ENCODE peak calls at places on chromosomes 3 and 15, in seven cellular contexts. One of them, this sample, is unnamed.
A peak's percentile ranks its signal among the peaks of the same experiment; 100 is the strongest.

GRCh38 chr3:63814300-63814699 is 4.8 kb upstream of the C3orf49 start:
- DNase-seq in keratinocyte: no peak
- DNase-seq in A673: no peak
- DNase-seq in A549: no peak
- DNase-seq in spleen: no peak
- DNase-seq in cardiac muscle cell: no peak
- DNase-seq in PC-3: no peak
- DNase-seq in this sample: no peak

GRCh38 chr3:106401666-106402319 is 533.0 kb upstream of the CBLB start:
- DNase-seq in spleen: no peak
- DNase-seq in cardiac muscle cell: no peak
- DNase-seq in keratinocyte: no peak
- DNase-seq in PC-3: peak; percentile 48
- DNase-seq in A673: no peak
- DNase-seq in A549: no peak
- DNase-seq in this sample: no peak

GRCh38 chr3:113873814-113874526 is 35.4 kb downstream of the GRAMD1C start:
- DNase-seq in spleen: no peak
- DNase-seq in keratinocyte: no peak
- DNase-seq in cardiac muscle cell: no peak
- DNase-seq in A549: no peak
- DNase-seq in A673: no peak
- DNase-seq in PC-3: no peak
- DNase-seq in this sample: no peak

GRCh38 chr3:155313303-155313702 is 19.8 kb upstream of the STRIT1 start:
- DNase-seq in PC-3: peak; percentile 69
- DNase-seq in A673: no peak
- DNase-seq in A549: no peak
- DNase-seq in keratinocyte: no peak
- DNase-seq in spleen: no peak
- DNase-seq in cardiac muscle cell: no peak
- DNase-seq in this sample: no peak

GRCh38 chr3:172087827-172088580 is 48.6 kb downstream of the FNDC3B start:
- DNase-seq in spleen: no peak
- DNase-seq in keratinocyte: no peak
- DNase-seq in PC-3: no peak
- DNase-seq in A673: no peak
- DNase-seq in A549: no peak
- DNase-seq in cardiac muscle cell: no peak
- DNase-seq in this sample: no peak

GRCh38 chr15:77013786-77014136 is 18.8 kb downstream of the PSTPIP1 start:
- DNase-seq in A673: no peak
- DNase-seq in keratinocyte: no peak
- DNase-seq in spleen: peak; percentile 90
- DNase-seq in PC-3: peak; percentile 12
- DNase-seq in cardiac muscle cell: no peak
- DNase-seq in A549: no peak
- DNase-seq in this sample: no peak

GRCh38 chr3:178750639-178751038 is 214.4 kb downstream of the KCNMB2 start:
- DNase-seq in PC-3: no peak
- DNase-seq in keratinocyte: no peak
- DNase-seq in A673: no peak
- DNase-seq in spleen: no peak
- DNase-seq in A549: no peak
- DNase-seq in cardiac muscle cell: no peak
- DNase-seq in this sample: no peak

GRCh38 chr15:65312400-65312916 is 8.0 kb downstream of the RNU5B-1 start:
- DNase-seq in cardiac muscle cell: no peak
- DNase-seq in spleen: peak; percentile 28
- DNase-seq in A673: no peak
- DNase-seq in PC-3: no peak
- DNase-seq in A549: no peak
- DNase-seq in keratinocyte: no peak
- DNase-seq in this sample: no peak

GRCh38 chr15:77508541-77509505 is 88.1 kb downstream of the HMG20A start:
- DNase-seq in spleen: peak; percentile 31
- DNase-seq in cardiac muscle cell: no peak
- DNase-seq in A673: no peak
- DNase-seq in A549: no peak
- DNase-seq in PC-3: no peak
- DNase-seq in keratinocyte: no peak
- DNase-seq in this sample: no peak

GRCh38 chr3:127745656-127746399 is 73.1 kb downstream of the ABTB1 start:
- DNase-seq in spleen: peak; percentile 69
- DNase-seq in PC-3: no peak
- DNase-seq in keratinocyte: no peak
- DNase-seq in cardiac muscle cell: no peak
- DNase-seq in A673: no peak
- DNase-seq in A549: no peak
- DNase-seq in this sample: no peak

GRCh38 chr15:31295660-31296059 is 31.0 kb upstream of the KLF13 start:
- DNase-seq in PC-3: no peak
- DNase-seq in A673: no peak
- DNase-seq in spleen: peak; percentile 64
- DNase-seq in keratinocyte: no peak
- DNase-seq in A549: no peak
- DNase-seq in cardiac muscle cell: no peak
- DNase-seq in this sample: no peak

GRCh38 chr3:71356272-71356671 is 227.3 kb downstream of the FOXP1 start:
- DNase-seq in spleen: no peak
- DNase-seq in cardiac muscle cell: no peak
- DNase-seq in keratinocyte: no peak
- DNase-seq in A673: no peak
- DNase-seq in PC-3: no peak
- DNase-seq in A549: no peak
- DNase-seq in this sample: no peak

GRCh38 chr3:193831495-193832455 is 238.8 kb downstream of the OPA1 start:
- DNase-seq in spleen: no peak
- DNase-seq in cardiac muscle cell: no peak
- DNase-seq in PC-3: no peak
- DNase-seq in A673: no peak
- DNase-seq in A549: no peak
- DNase-seq in keratinocyte: peak; percentile 76
- DNase-seq in this sample: no peak

GRCh38 chr3:14803101-14803980 is 15.4 kb upstream of the FGD5 start:
- DNase-seq in keratinocyte: no peak
- DNase-seq in PC-3: peak; percentile 48
- DNase-seq in A673: no peak
- DNase-seq in cardiac muscle cell: no peak
- DNase-seq in A549: peak; percentile 68
- DNase-seq in spleen: peak; percentile 71
- DNase-seq in this sample: no peak

GRCh38 chr15:27541581-27541980 is 557.5 kb downstream of the OCA2 start:
- DNase-seq in A673: no peak
- DNase-seq in cardiac muscle cell: no peak
- DNase-seq in keratinocyte: no peak
- DNase-seq in A549: no peak
- DNase-seq in spleen: no peak
- DNase-seq in PC-3: no peak
- DNase-seq in this sample: no peak

GRCh38 chr3:194518652-194519051 is 31.9 kb upstream of the ATP13A3 start:
- DNase-seq in A673: no peak
- DNase-seq in keratinocyte: no peak
- DNase-seq in cardiac muscle cell: no peak
- DNase-seq in PC-3: no peak
- DNase-seq in spleen: no peak
- DNase-seq in A549: no peak
- DNase-seq in this sample: no peak

GRCh38 chr3:59607628-59608027 is 557.8 kb upstream of the CFAP20DC start:
- DNase-seq in PC-3: peak; percentile 14
- DNase-seq in cardiac muscle cell: peak; percentile 19
- DNase-seq in keratinocyte: no peak
- DNase-seq in A673: no peak
- DNase-seq in A549: peak; percentile 6
- DNase-seq in spleen: no peak
- DNase-seq in this sample: no peak

GRCh38 chr15:31079519-31079918 is 22.0 kb downstream of the TRPM1 start:
- DNase-seq in spleen: no peak
- DNase-seq in keratinocyte: peak; percentile 23
- DNase-seq in cardiac muscle cell: no peak
- DNase-seq in A549: no peak
- DNase-seq in A673: no peak
- DNase-seq in PC-3: peak; percentile 32
- DNase-seq in this sample: no peak

GRCh38 chr3:12158387-12159226 is at the start of gene TIMP4:
- DNase-seq in PC-3: peak; percentile 27
- DNase-seq in A673: peak; percentile 50
- DNase-seq in A549: peak; percentile 80
- DNase-seq in spleen: peak; percentile 74
- DNase-seq in cardiac muscle cell: no peak
- DNase-seq in keratinocyte: no peak
- DNase-seq in this sample: no peak

GRCh38 chr3:153577059-153577736 is 415.2 kb downstream of the RAP2B start:
- DNase-seq in keratinocyte: no peak
- DNase-seq in A673: no peak
- DNase-seq in cardiac muscle cell: no peak
- DNase-seq in PC-3: no peak
- DNase-seq in A549: no peak
- DNase-seq in spleen: no peak
- DNase-seq in this sample: no peak

GRCh38 chr3:42498791-42499477 is 3.5 kb upstream of the VIPR1 start:
- DNase-seq in cardiac muscle cell: no peak
- DNase-seq in PC-3: no peak
- DNase-seq in keratinocyte: no peak
- DNase-seq in spleen: peak; percentile 51
- DNase-seq in A673: no peak
- DNase-seq in A549: no peak
- DNase-seq in this sample: no peak

GRCh38 chr3:115876860-115877646 is 253.7 kb downstream of the GAP43 start:
- DNase-seq in PC-3: peak; percentile 38
- DNase-seq in keratinocyte: no peak
- DNase-seq in A549: no peak
- DNase-seq in A673: peak; percentile 48
- DNase-seq in spleen: no peak
- DNase-seq in cardiac muscle cell: no peak
- DNase-seq in this sample: no peak

GRCh38 chr15:78228356-78228996 is 5.9 kb downstream of the ACSBG1 start:
- DNase-seq in PC-3: no peak
- DNase-seq in spleen: peak; percentile 47
- DNase-seq in A673: no peak
- DNase-seq in keratinocyte: no peak
- DNase-seq in A549: no peak
- DNase-seq in cardiac muscle cell: no peak
- DNase-seq in this sample: no peak

GRCh38 chr3:143295201-143296080 is 175.9 kb downstream of the CHST2 start:
- DNase-seq in A549: no peak
- DNase-seq in keratinocyte: no peak
- DNase-seq in cardiac muscle cell: no peak
- DNase-seq in spleen: no peak
- DNase-seq in A673: no peak
- DNase-seq in PC-3: no peak
- DNase-seq in this sample: no peak

GRCh38 chr3:52037291-52037690 is 19.1 kb downstream of the DUSP7 start:
- DNase-seq in spleen: no peak
- DNase-seq in PC-3: no peak
- DNase-seq in keratinocyte: no peak
- DNase-seq in cardiac muscle cell: no peak
- DNase-seq in A549: no peak
- DNase-seq in A673: no peak
- DNase-seq in this sample: no peak

GRCh38 chr15:61232266-61232665 is 3.2 kb upstream of the RORA start:
- DNase-seq in A549: no peak
- DNase-seq in PC-3: no peak
- DNase-seq in cardiac muscle cell: no peak
- DNase-seq in spleen: no peak
- DNase-seq in A673: no peak
- DNase-seq in keratinocyte: no peak
- DNase-seq in this sample: no peak

GRCh38 chr15:61226313-61227250 is 2.5 kb downstream of the RORA start:
- DNase-seq in A549: no peak
- DNase-seq in A673: no peak
- DNase-seq in cardiac muscle cell: no peak
- DNase-seq in spleen: no peak
- DNase-seq in keratinocyte: no peak
- DNase-seq in PC-3: no peak
- DNase-seq in this sample: no peak

GRCh38 chr15:61227269-61228024 is 1.7 kb downstream of the RORA start:
- DNase-seq in keratinocyte: no peak
- DNase-seq in A673: peak; percentile 59
- DNase-seq in spleen: no peak
- DNase-seq in cardiac muscle cell: peak; percentile 27
- DNase-seq in PC-3: peak; percentile 55
- DNase-seq in A549: peak; percentile 10
- DNase-seq in this sample: peak; percentile 52

GRCh38 chr15:61228025-61228901 is 839 bp downstream of the RORA start:
- DNase-seq in PC-3: peak; percentile 10
- DNase-seq in spleen: no peak
- DNase-seq in A673: peak; percentile 25
- DNase-seq in A549: peak; percentile 19
- DNase-seq in keratinocyte: no peak
- DNase-seq in cardiac muscle cell: peak; percentile 27
- DNase-seq in this sample: peak; percentile 44
- H3K4me3 ChIP-seq in PC-3: peak overlapping the region; percentile 76
- H3K4me3 ChIP-seq in spleen: peak overlapping the region; percentile 47
- H3K4me3 ChIP-seq in A673: peak overlapping the region; percentile 77
- H3K4me3 ChIP-seq in A549: peak overlapping the region; percentile 90
- H3K4me3 ChIP-seq in keratinocyte: peak overlapping the region; percentile 62
- H3K4me3 ChIP-seq in cardiac muscle cell: peak overlapping the region; percentile 83
- H3K4me3 ChIP-seq in this sample: peak overlapping the region; percentile 51

GRCh38 chr3:182970811-182971418 is 9.4 kb downstream of the DCUN1D1 start:
- DNase-seq in spleen: no peak
- DNase-seq in A673: no peak
- DNase-seq in keratinocyte: no peak
- DNase-seq in cardiac muscle cell: no peak
- DNase-seq in A549: no peak
- DNase-seq in PC-3: peak; percentile 47
- DNase-seq in this sample: no peak
- H3K9me3 ChIP-seq in spleen: no peaks in the 10 kb centered on the region
- H3K9me3 ChIP-seq in A673: no peaks in the 10 kb centered on the region
- H3K9me3 ChIP-seq in keratinocyte: no peaks in the 10 kb centered on the region
- H3K9me3 ChIP-seq in cardiac muscle cell: no peaks in the 10 kb centered on the region
- H3K9me3 ChIP-seq in A549: no peaks in the 10 kb centered on the region
- H3K9me3 ChIP-seq in PC-3: no peaks in the 10 kb centered on the region
- H3K9me3 ChIP-seq in this sample: no peaks in the 10 kb centered on the region

DNA sequence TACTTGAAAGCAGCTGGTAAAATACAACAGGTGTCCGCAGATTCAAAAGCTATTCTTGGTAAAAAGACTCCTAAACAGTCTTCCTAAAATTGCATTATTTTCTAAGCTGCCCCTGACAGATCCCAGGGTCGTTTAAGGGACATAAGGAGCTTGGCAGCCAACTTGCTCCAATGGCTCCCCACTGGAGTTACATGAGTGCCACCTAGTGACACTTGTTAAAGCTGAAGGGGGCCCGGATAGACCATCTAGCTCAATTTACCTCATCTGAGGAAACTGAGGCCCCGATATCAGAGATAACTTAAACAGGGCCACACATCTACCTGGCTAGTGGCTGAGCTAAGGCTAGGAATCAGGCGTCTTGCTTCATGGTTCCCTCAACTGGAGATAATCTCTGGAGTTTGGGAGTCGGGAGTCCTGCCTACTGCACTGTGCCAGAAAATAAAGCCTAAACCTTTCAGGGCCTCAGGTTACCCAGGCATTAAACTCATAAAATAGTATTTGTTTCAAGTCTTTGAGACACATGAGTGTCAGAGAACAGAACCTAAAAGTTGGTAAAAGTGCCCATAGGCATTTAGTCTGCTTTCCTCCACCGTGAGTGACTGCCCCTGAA is 6.5 kb upstream of the TBC1D23 start:
- DNase-seq in keratinocyte: no peak
- DNase-seq in PC-3: peak; percentile 82
- DNase-seq in A549: peak; percentile 65
- DNase-seq in cardiac muscle cell: peak; percentile 81
- DNase-seq in spleen: no peak
- DNase-seq in A673: peak; percentile 83
- DNase-seq in this sample: peak; percentile 60
- H3K27ac ChIP-seq in keratinocyte: no peak overlapping the region
- H3K27ac ChIP-seq in PC-3: no peak overlapping the region
- H3K27ac ChIP-seq in A549: no peak overlapping the region
- H3K27ac ChIP-seq in cardiac muscle cell: no peak overlapping the region
- H3K27ac ChIP-seq in spleen: peak overlapping the region; percentile 18
- H3K27ac ChIP-seq in A673: no peak overlapping the region
- H3K27ac ChIP-seq in this sample: no peak overlapping the region

GRCh38 chr3:187291512-187292132 is at the start of gene MASP1:
- DNase-seq in keratinocyte: no peak
- DNase-seq in spleen: no peak
- DNase-seq in A549: no peak
- DNase-seq in A673: no peak
- DNase-seq in PC-3: no peak
- DNase-seq in cardiac muscle cell: peak; percentile 77
- DNase-seq in this sample: peak; percentile 8
- H3K4me3 ChIP-seq in keratinocyte: no peak within 1 kb of the TSS
- H3K4me3 ChIP-seq in spleen: no peak within 1 kb of the TSS
- H3K4me3 ChIP-seq in A549: no peak within 1 kb of the TSS
- H3K4me3 ChIP-seq in A673: no peak within 1 kb of the TSS
- H3K4me3 ChIP-seq in PC-3: no peak within 1 kb of the TSS
- H3K4me3 ChIP-seq in cardiac muscle cell: peak within 1 kb of the TSS; percentile 63
- H3K4me3 ChIP-seq in this sample: peak within 1 kb of the TSS; percentile 6

This sample was measured in SJSA1.